ENCODE peak calls at places on chromosomes 5 and 9, in ten cellular contexts. N is body of pancreas; Z is A673; S is stimulated activated CD4-positive, alpha-beta T cell treated with anti-CD3 and anti-CD28 coated beads, Interleukin-1b, Interleukin-23, amount 100 ng/mL, for 4 hours; J is cardiac fibroblast; G is DMS153; K is NCI-H510A; A is glutamatergic neuron; W is effector CD4-positive, alpha-beta T cell; R is nephron progenitor cell. E is an unnamed sample.
A peak's percentile ranks its signal among the peaks of the same experiment; 100 is the strongest.

GRCh38 chr5:77882670-77883257 is 106.6 kb upstream of the TBCA start:
- DNase-seq in N (no peak), Z (no peak), S (no peak), J (peak; percentile 81), G (no peak), K (no peak), A (no peak), W (no peak), R (no peak), E (peak; percentile 78)

GRCh38 chr5:7714119-7714518 is 136.8 kb downstream of the CFAP90 start:
- DNase-seq in N (no peak), Z (no peak), S (no peak), J (no peak), G (no peak), K (no peak), A (no peak), W (no peak), R (no peak), E (peak; percentile 38)

GRCh38 chr5:30438785-30439184 is 754.7 kb upstream of the CDH6 start:
- DNase-seq in N (no peak), Z (peak; percentile 3), S (no peak), J (no peak), G (no peak), K (no peak), A (no peak), W (no peak), R (no peak), E (no peak)

GRCh38 chr5:23029296-23029695 is 176.2 kb upstream of the CDH12 start:
- DNase-seq in N (no peak), Z (no peak), S (no peak), J (no peak), G (no peak), K (no peak), A (no peak), W (no peak), R (no peak), E (no peak)

GRCh38 chr5:124906339-124907097 is 160.1 kb upstream of the ZNF608 start:
- DNase-seq in N (peak; percentile 81), Z (peak; percentile 62), S (no peak), J (peak; percentile 94), G (peak; percentile 47), K (no peak), A (peak; percentile 18), W (no peak), R (peak; percentile 6), E (peak; percentile 45)

GRCh38 chr9:133115604-133116345 is 5.3 kb downstream of the RALGDS start:
- DNase-seq in N (no peak), Z (peak; percentile 81), S (peak; percentile 51), J (no peak), G (no peak), K (no peak), A (no peak), W (peak; percentile 41), R (no peak), E (no peak)

GRCh38 chr5:180095545-180095944 is 24.0 kb upstream of the RNF130 start:
- DNase-seq in N (no peak), Z (no peak), S (no peak), J (no peak), G (no peak), K (no peak), A (no peak), W (no peak), R (no peak), E (no peak)

GRCh38 chr5:9903806-9904205 is 273.7 kb upstream of the TAS2R1 start:
- DNase-seq in N (no peak), Z (no peak), S (no peak), J (peak; percentile 46), G (peak; percentile 96), K (peak; percentile 72), A (no peak), W (no peak), R (no peak), E (no peak)

GRCh38 chr9:92664394-92665152 is 5.4 kb downstream of the IPPK start:
- DNase-seq in N (no peak), Z (no peak), S (no peak), J (no peak), G (no peak), K (no peak), A (no peak), W (no peak), R (no peak), E (no peak)

GRCh38 chr5:169874626-169875025 is 105.7 kb downstream of the INSYN2B start:
- DNase-seq in N (no peak), Z (no peak), S (no peak), J (no peak), G (no peak), K (no peak), A (no peak), W (no peak), R (no peak), E (no peak)

GRCh38 chr5:168585119-168585912 is 6.1 kb upstream of the PANK3 start:
- DNase-seq in N (no peak), Z (no peak), S (no peak), J (no peak), G (no peak), K (no peak), A (no peak), W (no peak), R (no peak), E (no peak)

GRCh38 chr5:55921617-55922016 is 70.5 kb downstream of the IL31RA start:
- DNase-seq in N (no peak), Z (no peak), S (no peak), J (no peak), G (no peak), K (no peak), A (no peak), W (no peak), R (no peak), E (no peak)

GRCh38 chr9:3977388-3977787 is 322.5 kb downstream of the GLIS3 start:
- DNase-seq in N (no peak), Z (no peak), S (no peak), J (no peak), G (no peak), K (no peak), A (no peak), W (no peak), R (no peak), E (no peak)

GRCh38 chr9:81611664-81612063 is 77.7 kb downstream of the TLE1 start:
- DNase-seq in N (no peak), Z (no peak), S (no peak), J (no peak), G (no peak), K (no peak), A (no peak), W (no peak), R (no peak), E (no peak)

GRCh38 chr5:174172104-174172965 is 126.8 kb downstream of the NSG2 start:
- DNase-seq in N (no peak), Z (no peak), S (no peak), J (no peak), G (no peak), K (no peak), A (no peak), W (no peak), R (peak; percentile 48), E (no peak)

GRCh38 chr5:179251276-179251969 is 93.8 kb downstream of the ADAMTS2 start:
- DNase-seq in N (no peak), Z (no peak), S (no peak), J (no peak), G (no peak), K (no peak), A (no peak), W (no peak), R (no peak), E (no peak)

GRCh38 chr5:134833340-134834032 is 12.3 kb upstream of the C5orf24 start:
- DNase-seq in N (no peak), Z (no peak), S (no peak), J (peak; percentile 5), G (no peak), K (no peak), A (no peak), W (no peak), R (no peak), E (no peak)

GRCh38 chr5:145360936-145361335 is 474.2 kb downstream of the PRELID2 start:
- DNase-seq in N (no peak), Z (no peak), S (no peak), J (peak; percentile 37), G (no peak), K (no peak), A (no peak), W (no peak), R (no peak), E (no peak)

GRCh38 chr9:131394464-131395026 is 659 bp downstream of the PRRC2B start:
- DNase-seq in N (peak; percentile 61), Z (peak; percentile 58), S (peak; percentile 40), J (peak; percentile 52), G (no peak), K (no peak), A (peak; percentile 72), W (peak; percentile 24), R (peak; percentile 61), E (no peak)

GRCh38 chr5:149824851-149825250 is 94.7 kb downstream of the PPARGC1B start:
- DNase-seq in N (no peak), Z (no peak), S (no peak), J (no peak), G (no peak), K (no peak), A (no peak), W (no peak), R (no peak), E (no peak)

GRCh38 chr5:61811052-61811451 is 479.0 kb downstream of the ZSWIM6 start:
- DNase-seq in N (no peak), Z (no peak), S (no peak), J (no peak), G (no peak), K (no peak), A (no peak), W (no peak), R (no peak), E (no peak)

GRCh38 chr9:6073731-6074130 is 58.3 kb upstream of the RANBP6 start:
- DNase-seq in N (no peak), Z (no peak), S (no peak), J (no peak), G (no peak), K (no peak), A (no peak), W (no peak), R (no peak), E (no peak)

GRCh38 chr9:92151691-92152393 is 36.6 kb upstream of the SPTLC1 start:
- DNase-seq in N (peak; percentile 56), Z (no peak), S (no peak), J (peak; percentile 68), G (no peak), K (no peak), A (no peak), W (no peak), R (no peak), E (peak; percentile 53)

GRCh38 chr9:113245894-113246293 is 24.6 kb downstream of the SLC31A1 start:
- DNase-seq in N (no peak), Z (no peak), S (no peak), J (no peak), G (no peak), K (no peak), A (no peak), W (no peak), R (no peak), E (no peak)

GRCh38 chr9:108156270-108156998 is 666.9 kb upstream of the KLF4 start:
- DNase-seq in N (no peak), Z (no peak), S (no peak), J (peak; percentile 50), G (no peak), K (no peak), A (no peak), W (no peak), R (no peak), E (peak; percentile 54)

GRCh38 chr5:9278925-9279603 is 266.8 kb downstream of the SEMA5A start:
- DNase-seq in N (no peak), Z (no peak), S (no peak), J (no peak), G (no peak), K (no peak), A (no peak), W (no peak), R (no peak), E (no peak)